ENCODE peak calls at places on chromosomes 7 and 10, in four cellular contexts. P is NCI-H1092 treated with DMSO at 0.1 percent for 48 hours; D is activated naive CD8-positive, alpha-beta T cell treated with anti-CD3 and anti-CD28 coated beads for 36 hours; E is AML-193. T is an unnamed sample.

GRCh38 chr10:94320285-94320914 is 42.3 kb downstream of the NOC3L start:
- DNase-seq in D (peak; percentile 38), E (peak; percentile 35), P (peak; percentile 27), T (peak; percentile 82)

GRCh38 chr7:15764986-15765385 is 78.5 kb upstream of the MEOX2 start:
- DNase-seq in P (no peak), D (no peak), E (no peak), T (no peak)

GRCh38 chr7:102943425-102944169 is 30.8 kb downstream of the LRRC17 start:
- DNase-seq in P (no peak), E (no peak), D (no peak), T (no peak)

GRCh38 chr7:1532456-1533254 is 2.2 kb downstream of the MAFK start:
- DNase-seq in E (peak; percentile 56), D (peak; percentile 67), P (no peak), T (peak; percentile 74)

GRCh38 chr7:1569016-1569415 is 816 bp downstream of the PSMG3 start:
- DNase-seq in P (no peak), D (no peak), E (no peak), T (peak; percentile 49)

GRCh38 chr7:17991866-17992648 is 35.6 kb downstream of the PRPS1L1 start:
- DNase-seq in D (peak; percentile 19), P (no peak), E (no peak), T (peak; percentile 52)

GRCh38 chr10:79246606-79247275 is 100.5 kb upstream of the PPIF start:
- DNase-seq in P (no peak), E (no peak), D (no peak), T (no peak)

GRCh38 chr10:108787932-108788331 is 1135.4 kb downstream of the XPNPEP1 start:
- DNase-seq in D (no peak), P (no peak), E (no peak), T (no peak)

GRCh38 chr7:36273836-36274235 is 115.8 kb upstream of the ANLN start:
- DNase-seq in D (no peak), E (no peak), P (no peak), T (no peak)

GRCh38 chr10:56318816-56319215 is 42.2 kb downstream of the ZWINT start:
- DNase-seq in P (no peak), E (no peak), D (no peak), T (no peak)

GRCh38 chr7:73703985-73704639 is 15.4 kb downstream of the STX1A start:
- DNase-seq in E (no peak), P (no peak), D (peak; percentile 43), T (peak; percentile 59)

GRCh38 chr10:126536148-126536547 is 134.3 kb downstream of the C10orf90 start:
- DNase-seq in P (no peak), D (no peak), E (no peak), T (no peak)

GRCh38 chr7:132564849-132565248 is 11.4 kb downstream of the PLXNA4 start:
- DNase-seq in D (no peak), P (no peak), E (no peak), T (no peak)

GRCh38 chr10:7432884-7433726 is 22.3 kb upstream of the SFMBT2 start:
- DNase-seq in P (peak; percentile 93), D (no peak), E (no peak), T (no peak)

GRCh38 chr7:96061844-96062243 is 260.1 kb downstream of the SLC25A13 start:
- DNase-seq in E (no peak), P (peak; percentile 85), D (no peak), T (no peak)

GRCh38 chr7:106604303-106604918 is 56.5 kb downstream of the CCDC71L start:
- DNase-seq in D (no peak), P (no peak), E (peak; percentile 52), T (peak; percentile 19)

GRCh38 chr7:121294448-121294992 is 34.3 kb upstream of the WNT16 start:
- DNase-seq in P (no peak), D (no peak), E (no peak), T (no peak)

GRCh38 chr7:47329320-47329926 is 252.5 kb downstream of the TNS3 start:
- DNase-seq in E (no peak), P (no peak), D (no peak), T (no peak)

GRCh38 chr7:43679210-43680068 is 49.9 kb downstream of the COA1 start:
- DNase-seq in P (no peak), E (no peak), D (no peak), T (no peak)

GRCh38 chr10:49237985-49238384 is 49.8 kb upstream of the TMEM273 start:
- DNase-seq in D (no peak), P (no peak), E (no peak), T (no peak)

GRCh38 chr7:127409629-127410028 is 17.1 kb upstream of the ZNF800 start:
- DNase-seq in P (no peak), D (no peak), E (no peak), T (no peak)